ENCODE peak calls at places on chromosomes 12 and 14, in six cellular contexts. T is PC-3; B is naive thymus-derived CD4-positive, alpha-beta T cell; H is AG09309; Y is fibroblast of pulmonary artery; M is astrocyte of the cerebellum. W is an unnamed sample.
A peak's percentile ranks its signal among the peaks of the same experiment; 100 is the strongest.

GRCh38 chr12:54207539-54208267 is 18.9 kb upstream of the SMUG1 start:
- DNase-seq in Y (peak; percentile 55), H (no peak), T (peak; percentile 88), B (peak; percentile 56), M (no peak), W (no peak)

GRCh38 chr14:70755655-70756054 is 53.7 kb downstream of the MAP3K9 start:
- DNase-seq in M (no peak), B (no peak), H (no peak), T (peak; percentile 17), Y (no peak), W (no peak)

GRCh38 chr12:127485528-127485927 is 781.4 kb upstream of the TMEM132C start:
- DNase-seq in M (peak; percentile 69), T (peak; percentile 98), Y (peak; percentile 42), B (no peak), H (peak; percentile 87), W (no peak)

GRCh38 chr12:94725375-94726168 is 75.2 kb upstream of the TMCC3 start:
- DNase-seq in T (peak; percentile 75), H (peak; percentile 18), Y (peak; percentile 75), B (no peak), M (peak; percentile 20), W (peak; percentile 21)

GRCh38 chr12:4978737-4979136 is 64.9 kb upstream of the KCNA5 start:
- DNase-seq in T (peak; percentile 2), M (no peak), B (no peak), H (no peak), Y (no peak), W (no peak)

GRCh38 chr14:65072256-65072655 is 30.1 kb downstream of the MAX start:
- DNase-seq in B (no peak), Y (no peak), M (no peak), T (no peak), H (no peak), W (no peak)

GRCh38 chr12:42482820-42483533 is 106.6 kb downstream of the PRICKLE1 start:
- DNase-seq in B (peak; percentile 10), Y (peak; percentile 68), T (peak; percentile 73), M (no peak), H (no peak), W (no peak)

GRCh38 chr14:43651896-43652295 is 855.2 kb downstream of the FSCB start:
- DNase-seq in B (no peak), Y (no peak), T (no peak), M (no peak), H (no peak), W (no peak)

GRCh38 chr14:30069536-30069935 is 141.9 kb upstream of the PRKD1 start:
- DNase-seq in Y (no peak), H (no peak), T (no peak), B (no peak), M (no peak), W (no peak)

GRCh38 chr12:67052981-67053380 is 216.2 kb upstream of the CAND1 start:
- DNase-seq in M (no peak), T (peak; percentile 80), B (no peak), Y (no peak), H (no peak), W (no peak)
- H3K4me3 ChIP-seq in M (no peak overlapping the region), T (no peak overlapping the region), B (no peak overlapping the region), Y (no peak overlapping the region), H (no peak overlapping the region), W (no peak overlapping the region)

GRCh38 chr12:80776706-80777105 is 60.0 kb downstream of the MYF5 start:
- DNase-seq in B (no peak), M (no peak), H (no peak), T (no peak), Y (no peak), W (no peak)

GRCh38 chr12:80781313-80781712 is 64.6 kb downstream of the MYF5 start:
- DNase-seq in H (no peak), B (no peak), Y (no peak), M (no peak), T (no peak), W (no peak)

GRCh38 chr12:80777587-80777986 is 60.9 kb downstream of the MYF5 start:
- DNase-seq in Y (no peak), H (no peak), T (no peak), B (no peak), M (no peak), W (no peak)

GRCh38 chr12:80780746-80781145 is 64.0 kb downstream of the MYF5 start:
- DNase-seq in Y (no peak), B (no peak), H (no peak), T (no peak), M (no peak), W (no peak)

DNA sequence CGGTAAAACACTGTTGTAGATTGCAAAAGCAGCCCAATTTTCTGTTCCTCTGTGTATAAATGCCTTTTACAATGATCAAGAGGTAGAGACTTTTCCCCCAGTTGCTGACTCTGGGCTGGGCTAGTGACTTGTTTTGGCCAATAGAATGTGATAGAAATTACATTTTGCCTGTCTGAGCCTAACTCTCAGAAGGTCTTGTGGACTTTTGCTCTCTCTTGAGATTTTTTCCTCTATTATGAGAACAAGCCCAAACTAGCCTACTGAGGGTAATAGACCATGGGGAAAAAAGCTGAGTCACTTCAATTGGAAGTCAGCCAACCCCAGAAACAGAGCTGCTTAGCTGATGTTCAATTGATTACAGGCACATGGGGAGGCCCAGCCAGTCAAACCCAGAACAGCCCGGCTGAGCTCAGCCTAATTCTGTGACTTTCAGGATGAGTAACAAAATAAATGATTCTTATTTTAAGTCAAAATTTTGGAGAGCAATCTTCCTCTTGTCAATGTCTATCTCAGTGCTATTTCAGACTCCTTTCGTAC is 61.4 kb downstream of the MYF5 start:
- DNase-seq in H (peak; percentile 86), T (peak; percentile 52), M (peak; percentile 80), B (no peak), Y (peak; percentile 96), W (peak; percentile 97)
- H3K4me3 ChIP-seq in H (no peak overlapping the region), T (no peak overlapping the region), M (no peak overlapping the region), B (no peak overlapping the region), Y (no peak overlapping the region), W (no peak overlapping the region)

DNA sequence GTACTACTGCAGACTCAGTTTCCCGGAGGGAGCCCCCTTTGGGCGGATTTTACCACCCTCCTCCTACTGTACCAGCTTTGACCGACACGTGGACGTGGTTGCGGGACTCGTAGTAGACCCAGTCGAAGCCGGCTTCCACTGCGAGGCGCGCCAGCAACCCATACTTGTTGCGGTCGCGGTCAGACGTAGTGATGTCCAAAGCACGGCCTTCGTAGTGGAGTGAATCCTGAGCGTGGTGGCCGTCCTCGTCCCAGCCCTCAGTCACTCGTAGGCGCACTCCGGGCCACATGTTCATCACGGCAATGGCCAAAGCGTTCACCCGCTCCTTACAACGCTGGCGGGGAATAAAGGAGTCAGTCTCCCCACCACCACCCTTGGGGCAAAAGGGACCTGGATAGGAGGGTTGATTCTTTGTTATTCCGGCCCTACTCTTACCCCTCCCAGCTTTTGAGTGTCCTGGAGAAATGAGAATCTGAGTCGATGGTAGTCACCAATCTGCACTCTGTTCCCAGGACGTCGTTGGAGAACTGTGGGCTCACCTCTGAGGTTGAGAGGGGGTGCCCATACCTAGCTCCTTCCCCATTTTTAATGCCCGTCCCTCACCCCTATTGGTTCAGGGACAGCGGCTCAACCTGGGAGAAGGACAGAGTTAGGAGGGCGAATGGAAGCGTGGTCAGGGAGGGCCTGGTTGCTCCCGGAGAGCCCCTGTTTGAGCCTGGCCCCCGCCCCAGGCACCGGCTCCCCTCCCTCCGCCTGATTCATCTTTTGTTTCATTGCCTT is 3.4 kb downstream of the DHH start:
- DNase-seq in M (no peak), B (no peak), H (no peak), T (no peak), Y (no peak), W (no peak)
- H3K4me3 ChIP-seq in M (peak overlapping the region; percentile 28), B (no peak overlapping the region), H (no peak overlapping the region), T (peak overlapping the region; percentile 43), Y (no peak overlapping the region), W (no peak overlapping the region)

GRCh38 chr12:7933255-7933726 is 2.7 kb downstream of the SLC2A3 start:
- DNase-seq in Y (peak; percentile 97), H (peak; percentile 90), T (peak; percentile 85), M (peak; percentile 92), B (peak; percentile 87), W (peak; percentile 90)
- H3K4me3 ChIP-seq in Y (peak overlapping the region; percentile 73), H (peak overlapping the region; percentile 57), T (peak overlapping the region; percentile 35), M (peak overlapping the region; percentile 97), B (peak overlapping the region; percentile 98), W (peak overlapping the region; percentile 96)

GRCh38 chr14:54475187-54475881 is 13.4 kb downstream of the GMFB start:
- DNase-seq in M (no peak), Y (peak; percentile 48), B (no peak), H (no peak), T (no peak), W (no peak)

GRCh38 chr14:54480830-54481562 is 7.8 kb downstream of the GMFB start:
- DNase-seq in H (no peak), Y (no peak), M (no peak), T (peak; percentile 95), B (no peak), W (no peak)

GRCh38 chr14:54481695-54482094 is 7.1 kb downstream of the GMFB start:
- DNase-seq in Y (no peak), B (no peak), M (no peak), T (peak; percentile 85), H (no peak), W (no peak)

GRCh38 chr14:54475911-54476310 is 12.9 kb downstream of the GMFB start:
- DNase-seq in B (no peak), H (no peak), T (no peak), Y (no peak), M (no peak), W (no peak)

GRCh38 chr14:54478621-54479215 is 10.1 kb downstream of the GMFB start:
- DNase-seq in M (no peak), T (no peak), Y (no peak), H (no peak), B (no peak), W (no peak)
- H3K4me3 ChIP-seq in M (no peak overlapping the region), T (no peak overlapping the region), Y (no peak overlapping the region), H (no peak overlapping the region), B (no peak overlapping the region), W (no peak overlapping the region)

DNA sequence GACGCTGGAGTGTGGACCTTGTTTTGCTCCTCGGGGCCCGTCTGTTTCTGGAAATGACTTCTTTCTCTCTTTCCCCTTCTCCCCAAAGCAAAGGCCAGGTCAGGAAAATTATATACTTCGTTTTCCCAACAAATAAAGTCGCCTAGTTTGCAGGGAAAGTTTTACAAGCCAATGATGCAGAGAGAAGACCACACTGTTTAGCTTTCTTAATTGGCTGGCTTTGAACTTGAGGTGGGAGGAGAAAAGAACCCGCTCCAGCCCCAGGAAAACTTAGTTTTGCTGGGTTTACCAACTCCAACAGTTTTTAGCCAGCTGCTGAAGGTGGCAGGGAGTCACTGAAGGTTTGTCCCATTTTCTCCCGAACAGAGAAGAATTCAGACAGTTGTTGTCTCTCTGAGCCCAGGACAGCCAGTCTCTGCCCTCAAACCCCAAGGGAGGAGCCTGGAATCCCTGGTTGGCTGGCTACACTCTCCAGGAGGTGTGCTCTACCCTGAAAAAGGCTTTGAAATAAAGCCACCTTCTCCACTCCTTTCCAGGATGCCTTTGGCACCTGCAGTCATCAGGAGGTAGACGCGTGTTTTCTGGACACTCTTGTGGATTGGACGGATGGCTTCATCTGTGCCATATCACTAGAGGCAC is 24.8 kb downstream of the BCL11B start:
- DNase-seq in Y (no peak), B (no peak), M (no peak), T (no peak), H (no peak), W (no peak)
- H3K4me3 ChIP-seq in Y (no peak overlapping the region), B (peak overlapping the region; percentile 61), M (no peak overlapping the region), T (no peak overlapping the region), H (no peak overlapping the region), W (no peak overlapping the region)

GRCh38 chr12:106586535-106586802 is 3.7 kb downstream of the RFX4 start:
- DNase-seq in M (no peak), T (no peak), Y (no peak), H (no peak), B (no peak), W (no peak)
- H3K4me3 ChIP-seq in M (no peak overlapping the region), T (no peak overlapping the region), Y (no peak overlapping the region), H (no peak overlapping the region), B (no peak overlapping the region), W (no peak overlapping the region)

W was measured in GM12864.